ENCODE peak calls at places on chromosomes 13 and 19, in six cellular contexts. One of them, this sample, is unnamed.

GRCh38 chr13:105804561-105805190 is 730.8 kb downstream of the EFNB2 start:
- DNase-seq in mesendoderm: no peak
- DNase-seq in adrenal gland: no peak
- DNase-seq in WERI-Rb-1: no peak
- DNase-seq in spleen: no peak
- DNase-seq in breast epithelium: no peak
- DNase-seq in this sample: no peak

GRCh38 chr13:24854311-24854710 is 90.3 kb downstream of the RNF17 start:
- DNase-seq in WERI-Rb-1: no peak
- DNase-seq in adrenal gland: no peak
- DNase-seq in spleen: no peak
- DNase-seq in breast epithelium: no peak
- DNase-seq in mesendoderm: no peak
- DNase-seq in this sample: no peak

GRCh38 chr19:28345811-28346210 is 867.1 kb downstream of the UQCRFS1 start:
- DNase-seq in mesendoderm: no peak
- DNase-seq in WERI-Rb-1: no peak
- DNase-seq in adrenal gland: no peak
- DNase-seq in breast epithelium: no peak
- DNase-seq in spleen: no peak
- DNase-seq in this sample: no peak

GRCh38 chr19:8221161-8221560 is 12.0 kb downstream of the CERS4 start:
- DNase-seq in breast epithelium: peak; percentile 90
- DNase-seq in spleen: no peak
- DNase-seq in adrenal gland: no peak
- DNase-seq in WERI-Rb-1: no peak
- DNase-seq in mesendoderm: no peak
- DNase-seq in this sample: no peak

GRCh38 chr19:52991021-52991420 is 22.7 kb upstream of the ERVV-1 start:
- DNase-seq in breast epithelium: no peak
- DNase-seq in spleen: no peak
- DNase-seq in WERI-Rb-1: no peak
- DNase-seq in mesendoderm: no peak
- DNase-seq in adrenal gland: no peak
- DNase-seq in this sample: no peak

GRCh38 chr13:80462567-80462966 is 121.6 kb upstream of the SPRY2 start:
- DNase-seq in WERI-Rb-1: no peak
- DNase-seq in spleen: no peak
- DNase-seq in adrenal gland: no peak
- DNase-seq in breast epithelium: no peak
- DNase-seq in mesendoderm: no peak
- DNase-seq in this sample: no peak

GRCh38 chr13:52025475-52026245 is 1.2 kb downstream of the UTP14C start:
- DNase-seq in WERI-Rb-1: no peak
- DNase-seq in spleen: no peak
- DNase-seq in breast epithelium: no peak
- DNase-seq in adrenal gland: no peak
- DNase-seq in mesendoderm: peak; percentile 27
- DNase-seq in this sample: no peak

GRCh38 chr19:8302734-8303133 is 5.4 kb downstream of the CD320 start:
- DNase-seq in breast epithelium: no peak
- DNase-seq in WERI-Rb-1: no peak
- DNase-seq in adrenal gland: peak; percentile 12
- DNase-seq in spleen: peak; percentile 38
- DNase-seq in mesendoderm: no peak
- DNase-seq in this sample: no peak

GRCh38 chr19:42080764-42081375 is 4.9 kb downstream of the ZNF574 start:
- DNase-seq in adrenal gland: no peak
- DNase-seq in spleen: no peak
- DNase-seq in mesendoderm: no peak
- DNase-seq in WERI-Rb-1: no peak
- DNase-seq in breast epithelium: no peak
- DNase-seq in this sample: no peak

GRCh38 chr13:29099781-29100406 is 279.8 kb downstream of the MTUS2 start:
- DNase-seq in breast epithelium: no peak
- DNase-seq in mesendoderm: no peak
- DNase-seq in adrenal gland: no peak
- DNase-seq in spleen: no peak
- DNase-seq in WERI-Rb-1: no peak
- DNase-seq in this sample: no peak

GRCh38 chr13:99162543-99162942 is 38.1 kb upstream of the UBAC2 start:
- DNase-seq in adrenal gland: no peak
- DNase-seq in breast epithelium: no peak
- DNase-seq in spleen: no peak
- DNase-seq in WERI-Rb-1: no peak
- DNase-seq in mesendoderm: no peak
- DNase-seq in this sample: no peak

GRCh38 chr19:58498316-58499020 is 13.3 kb downstream of the SLC27A5 start:
- DNase-seq in spleen: peak; percentile 80
- DNase-seq in breast epithelium: no peak
- DNase-seq in mesendoderm: no peak
- DNase-seq in adrenal gland: no peak
- DNase-seq in WERI-Rb-1: no peak
- DNase-seq in this sample: no peak

GRCh38 chr19:17553256-17553655 is 2.2 kb upstream of the COLGALT1 start:
- DNase-seq in adrenal gland: peak; percentile 89
- DNase-seq in WERI-Rb-1: no peak
- DNase-seq in spleen: no peak
- DNase-seq in breast epithelium: peak; percentile 52
- DNase-seq in mesendoderm: no peak
- DNase-seq in this sample: no peak

GRCh38 chr13:98761126-98761978 is 8.9 kb upstream of the SLC15A1 start:
- DNase-seq in spleen: no peak
- DNase-seq in breast epithelium: no peak
- DNase-seq in WERI-Rb-1: no peak
- DNase-seq in mesendoderm: no peak
- DNase-seq in adrenal gland: peak; percentile 27
- DNase-seq in this sample: no peak

GRCh38 chr13:29516880-29517279 is 78.6 kb downstream of the SLC7A1 start:
- DNase-seq in adrenal gland: no peak
- DNase-seq in mesendoderm: no peak
- DNase-seq in spleen: no peak
- DNase-seq in breast epithelium: no peak
- DNase-seq in WERI-Rb-1: no peak
- DNase-seq in this sample: no peak

GRCh38 chr13:43908156-43909126 is 28.7 kb downstream of the LACC1 start:
- DNase-seq in mesendoderm: peak; percentile 29
- DNase-seq in spleen: no peak
- DNase-seq in WERI-Rb-1: no peak
- DNase-seq in adrenal gland: no peak
- DNase-seq in breast epithelium: no peak
- DNase-seq in this sample: no peak

GRCh38 chr13:90389537-90389936 is 958.0 kb upstream of the MIR17HG start:
- DNase-seq in adrenal gland: no peak
- DNase-seq in breast epithelium: no peak
- DNase-seq in WERI-Rb-1: no peak
- DNase-seq in spleen: no peak
- DNase-seq in mesendoderm: no peak
- DNase-seq in this sample: no peak

GRCh38 chr13:113927661-113928581 is 46.0 kb downstream of the C13orf46 start:
- DNase-seq in mesendoderm: no peak
- DNase-seq in breast epithelium: peak; percentile 95
- DNase-seq in WERI-Rb-1: peak; percentile 3
- DNase-seq in spleen: peak; percentile 59
- DNase-seq in adrenal gland: peak; percentile 11
- DNase-seq in this sample: peak; percentile 74

GRCh38 chr13:71864094-71864980 is 2.7 kb downstream of the DACH1 start:
- DNase-seq in spleen: peak; percentile 87
- DNase-seq in WERI-Rb-1: peak; percentile 77
- DNase-seq in breast epithelium: peak; percentile 25
- DNase-seq in adrenal gland: peak; percentile 75
- DNase-seq in mesendoderm: peak; percentile 40
- DNase-seq in this sample: no peak

GRCh38 chr19:632228-633067 is 889 bp downstream of the POLRMT start:
- DNase-seq in adrenal gland: peak; percentile 67
- DNase-seq in mesendoderm: peak; percentile 82
- DNase-seq in WERI-Rb-1: peak; percentile 36
- DNase-seq in spleen: no peak
- DNase-seq in breast epithelium: no peak
- DNase-seq in this sample: no peak

GRCh38 chr19:32416749-32417469 is 11.3 kb downstream of the DPY19L3 start:
- DNase-seq in spleen: no peak
- DNase-seq in breast epithelium: no peak
- DNase-seq in WERI-Rb-1: no peak
- DNase-seq in mesendoderm: peak; percentile 5
- DNase-seq in adrenal gland: no peak
- DNase-seq in this sample: no peak

DNA sequence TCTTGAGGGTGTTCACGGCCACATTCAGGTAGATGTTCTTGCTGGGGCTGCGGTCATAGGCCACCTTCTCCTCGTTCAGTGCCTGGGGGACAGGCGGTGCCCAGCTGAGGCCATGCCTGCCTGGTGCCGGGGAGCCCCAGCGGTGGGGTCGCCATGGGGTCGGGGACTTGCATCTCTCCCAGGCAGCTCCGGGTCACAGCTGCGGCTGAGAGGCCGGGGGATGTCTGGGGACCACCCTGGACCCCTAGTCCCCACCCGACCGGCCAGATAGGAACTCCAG is 7.8 kb upstream of the ATP8B3 start:
- DNase-seq in mesendoderm: no peak
- DNase-seq in adrenal gland: no peak
- DNase-seq in WERI-Rb-1: no peak
- DNase-seq in breast epithelium: no peak
- DNase-seq in spleen: peak; percentile 60
- DNase-seq in this sample: no peak
- H3K27me3 ChIP-seq in mesendoderm: no peaks in the 10 kb centered on the region
- H3K27me3 ChIP-seq in adrenal gland: no peaks in the 10 kb centered on the region
- H3K27me3 ChIP-seq in WERI-Rb-1: no peaks in the 10 kb centered on the region
- H3K27me3 ChIP-seq in breast epithelium: no peaks in the 10 kb centered on the region
- H3K27me3 ChIP-seq in spleen: no peaks in the 10 kb centered on the region
- H3K27me3 ChIP-seq in this sample: no peaks in the 10 kb centered on the region

DNA sequence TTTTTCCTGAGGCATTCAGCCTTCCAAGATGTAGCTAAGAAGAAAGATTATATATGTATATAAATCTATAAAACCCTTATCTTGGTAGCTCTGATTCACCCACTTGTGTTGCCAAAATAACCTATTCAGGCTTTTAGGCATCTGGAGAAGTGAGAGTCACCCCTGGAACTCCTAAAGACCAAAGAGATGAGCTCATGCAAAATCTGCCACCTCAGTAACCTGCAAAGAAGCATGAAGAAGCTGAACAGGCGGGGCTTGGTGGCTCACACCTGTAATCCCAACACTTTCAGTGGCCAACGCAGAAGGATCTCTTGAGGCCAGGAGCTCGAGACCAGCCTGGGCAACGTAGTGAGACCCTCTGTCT is 393.7 kb downstream of the FOXO1 start:
- DNase-seq in adrenal gland: no peak
- DNase-seq in WERI-Rb-1: no peak
- DNase-seq in spleen: no peak
- DNase-seq in mesendoderm: no peak
- DNase-seq in breast epithelium: no peak
- DNase-seq in this sample: no peak
- H3K27me3 ChIP-seq in adrenal gland: no peaks in the 10 kb centered on the region
- H3K27me3 ChIP-seq in WERI-Rb-1: no peaks in the 10 kb centered on the region
- H3K27me3 ChIP-seq in spleen: no peaks in the 10 kb centered on the region
- H3K27me3 ChIP-seq in mesendoderm: no peaks in the 10 kb centered on the region
- H3K27me3 ChIP-seq in breast epithelium: no peaks in the 10 kb centered on the region
- H3K27me3 ChIP-seq in this sample: no peaks in the 10 kb centered on the region

GRCh38 chr19:1761528-1762242 is 8.4 kb downstream of the ONECUT3 start:
- DNase-seq in breast epithelium: no peak
- DNase-seq in WERI-Rb-1: no peak
- DNase-seq in spleen: no peak
- DNase-seq in adrenal gland: no peak
- DNase-seq in mesendoderm: no peak
- DNase-seq in this sample: no peak
- H3K27me3 ChIP-seq in breast epithelium: peaks cover 98% of the 10 kb centered on the region
- H3K27me3 ChIP-seq in WERI-Rb-1: peaks cover 96% of the 10 kb centered on the region
- H3K27me3 ChIP-seq in spleen: peaks cover 18% of the 10 kb centered on the region
- H3K27me3 ChIP-seq in adrenal gland: peaks cover 92% of the 10 kb centered on the region
- H3K27me3 ChIP-seq in mesendoderm: peaks cover 89% of the 10 kb centered on the region
- H3K27me3 ChIP-seq in this sample: peaks cover 98% of the 10 kb centered on the region

DNA sequence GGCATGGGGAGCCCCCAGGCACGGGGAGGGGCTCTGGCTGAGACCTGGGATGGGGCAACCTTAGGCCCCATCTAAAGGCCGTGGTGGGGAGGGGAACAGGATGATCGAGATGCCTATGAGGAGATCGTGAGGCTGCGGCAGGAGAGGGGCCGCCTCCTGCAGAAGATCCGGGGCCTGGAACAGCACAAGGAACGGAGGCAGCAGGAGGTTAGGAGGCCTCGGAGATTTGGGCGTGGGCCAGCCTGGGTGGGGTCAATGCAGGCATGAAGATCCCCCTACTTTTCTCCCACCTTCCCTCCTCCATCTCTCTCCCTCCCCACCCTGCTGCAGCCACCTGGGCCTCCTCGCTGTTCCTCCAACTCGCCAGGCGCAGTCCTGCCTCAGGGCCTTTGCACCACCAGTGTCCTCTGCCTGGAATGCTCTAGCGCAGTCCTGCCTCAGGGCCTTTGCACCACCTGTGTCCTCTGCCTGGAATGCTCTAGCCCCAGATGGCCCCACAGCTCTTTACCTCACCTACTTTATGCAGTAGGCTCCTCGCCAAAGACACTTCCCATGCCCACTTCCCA is 19.1 kb upstream of the EBI3 start:
- DNase-seq in WERI-Rb-1: no peak
- DNase-seq in breast epithelium: no peak
- DNase-seq in adrenal gland: no peak
- DNase-seq in mesendoderm: no peak
- DNase-seq in spleen: no peak
- DNase-seq in this sample: no peak
- H3K27me3 ChIP-seq in WERI-Rb-1: no peaks in the 10 kb centered on the region
- H3K27me3 ChIP-seq in breast epithelium: no peaks in the 10 kb centered on the region
- H3K27me3 ChIP-seq in adrenal gland: no peaks in the 10 kb centered on the region
- H3K27me3 ChIP-seq in mesendoderm: no peaks in the 10 kb centered on the region
- H3K27me3 ChIP-seq in spleen: no peaks in the 10 kb centered on the region
- H3K27me3 ChIP-seq in this sample: peaks cover 3% of the 10 kb centered on the region

DNA sequence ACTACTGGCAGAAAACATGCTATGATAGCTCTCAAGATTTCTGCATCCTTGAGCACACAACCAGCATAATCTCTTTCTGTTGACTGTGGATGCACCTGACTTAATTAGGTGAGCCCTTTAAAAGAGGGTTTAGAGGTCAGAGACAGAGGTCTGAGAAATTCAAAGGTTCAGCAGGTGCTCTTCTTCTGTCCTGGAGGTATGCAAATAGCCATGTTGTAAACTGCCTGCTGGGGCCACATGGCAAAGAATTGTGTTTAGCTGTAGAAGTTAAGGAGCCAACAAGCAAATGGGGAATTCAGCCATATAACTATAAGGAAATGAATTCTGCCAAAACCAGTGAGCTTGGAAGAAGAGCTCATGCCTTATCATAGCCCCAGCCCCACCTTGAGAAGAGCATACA is 11.6 kb upstream of the DCLK1 start:
- DNase-seq in WERI-Rb-1: no peak
- DNase-seq in breast epithelium: no peak
- DNase-seq in spleen: no peak
- DNase-seq in adrenal gland: no peak
- DNase-seq in mesendoderm: no peak
- DNase-seq in this sample: no peak
- H3K27me3 ChIP-seq in WERI-Rb-1: no peaks in the 10 kb centered on the region
- H3K27me3 ChIP-seq in breast epithelium: no peaks in the 10 kb centered on the region
- H3K27me3 ChIP-seq in spleen: no peaks in the 10 kb centered on the region
- H3K27me3 ChIP-seq in adrenal gland: no peaks in the 10 kb centered on the region
- H3K27me3 ChIP-seq in mesendoderm: no peaks in the 10 kb centered on the region
- H3K27me3 ChIP-seq in this sample: no peaks in the 10 kb centered on the region

GRCh38 chr19:55070755-55071502 is 4.7 kb upstream of the EPS8L1 start:
- DNase-seq in breast epithelium: peak; percentile 39
- DNase-seq in mesendoderm: no peak
- DNase-seq in spleen: no peak
- DNase-seq in WERI-Rb-1: no peak
- DNase-seq in adrenal gland: no peak
- DNase-seq in this sample: no peak
- H3K27me3 ChIP-seq in breast epithelium: peaks cover 5% of the 10 kb centered on the region
- H3K27me3 ChIP-seq in mesendoderm: no peaks in the 10 kb centered on the region
- H3K27me3 ChIP-seq in spleen: no peaks in the 10 kb centered on the region
- H3K27me3 ChIP-seq in WERI-Rb-1: peaks cover 16% of the 10 kb centered on the region
- H3K27me3 ChIP-seq in adrenal gland: peaks cover 17% of the 10 kb centered on the region
- H3K27me3 ChIP-seq in this sample: peaks cover 25% of the 10 kb centered on the region